ENCODE peak calls at places on chromosomes 11 and 22, in nine cellular contexts. A is BE2C; K is colonic mucosa; E is A549; J is nephron progenitor cell; Q is GM23248; C is lung microvascular endothelial cell; T is Peyer's patch; O is activated naive CD8-positive, alpha-beta T cell treated with anti-CD3 and anti-CD28 coated beads for 36 hours. B is an unnamed sample.

GRCh38 chr11:100632970-100633452 is 54.1 kb upstream of the ARHGAP42 start:
- DNase-seq in A (peak), K (peak), E (no peak), J (no peak), Q (peak), C (peak), T (peak), O (no peak), B (no peak)

GRCh38 chr11:69397732-69398131 is 83.7 kb upstream of the LINC01488 start:
- DNase-seq in A (no peak), K (no peak), E (no peak), J (no peak), Q (no peak), C (no peak), T (no peak), O (no peak), B (no peak)

GRCh38 chr11:101745756-101746155 is 161.9 kb upstream of the TRPC6 start:
- DNase-seq in A (no peak), K (no peak), E (no peak), J (no peak), Q (no peak), C (no peak), T (no peak), O (no peak), B (no peak)

GRCh38 chr11:61068581-61068980 is 33.7 kb upstream of the CD5 start:
- DNase-seq in A (no peak), K (no peak), E (no peak), J (no peak), Q (no peak), C (no peak), T (peak), O (no peak), B (no peak)

GRCh38 chr22:49624421-49625177 is 203.1 kb downstream of the BRD1 start:
- DNase-seq in A (no peak), K (no peak), E (no peak), J (no peak), Q (no peak), C (no peak), T (no peak), O (no peak), B (no peak)

GRCh38 chr11:92978226-92979111 is 9.0 kb downstream of the MTNR1B start:
- DNase-seq in A (peak), K (no peak), E (no peak), J (no peak), Q (peak), C (peak), T (no peak), O (no peak), B (no peak)

GRCh38 chr11:128238521-128239222 is 348.7 kb downstream of the ETS1 start:
- DNase-seq in A (no peak), K (no peak), E (no peak), J (no peak), Q (no peak), C (peak), T (no peak), O (no peak), B (no peak)

GRCh38 chr11:126024143-126024542 is 38.5 kb downstream of the CDON start:
- DNase-seq in A (no peak), K (no peak), E (no peak), J (no peak), Q (peak), C (no peak), T (no peak), O (no peak), B (no peak)

GRCh38 chr22:31537019-31537535 is 40.7 kb downstream of the SFI1 start:
- DNase-seq in A (no peak), K (no peak), E (no peak), J (no peak), Q (no peak), C (peak), T (no peak), O (peak), B (no peak)

GRCh38 chr11:12693075-12693473 is 18.9 kb downstream of the TEAD1 start:
- DNase-seq in A (no peak), K (no peak), E (no peak), J (no peak), Q (peak), C (no peak), T (no peak), O (no peak), B (no peak)

B was measured in activated gamma-delta T cell.